ENCODE peak calls at places on chromosomes 5 and 9, in ten cellular contexts. Y is COLO829; C is lung microvascular endothelial cell; O is iPS DF 19.7; B is smooth muscle cell of the brain vasculature; X is activated CD4-positive, alpha-beta T cell treated with anti-CD3 and anti-CD28 coated beads, Interleukin-2, amount 10 ng/mL, durations not matched to agents 7 days and 5 days; F is endodermal cell; L is stimulated activated CD8-positive, alpha-beta memory T cell treated with anti-CD3 and anti-CD28 coated beads, Interleukin-4, amount 100 ng/mL, for 1 hour; P is skeletal muscle cell; I is cardiac fibroblast. W is an unnamed sample.

GRCh38 chr5:146878471-146879172 is at the start of gene PPP2R2B:
- DNase-seq in Y (no peak), C (peak), O (no peak), B (no peak), X (peak), F (peak), L (no peak), P (no peak), I (peak), W (peak)

GRCh38 chr9:72006481-72006880 is 53.9 kb downstream of the C9orf57 start:
- DNase-seq in Y (no peak), C (no peak), O (no peak), B (no peak), X (no peak), F (no peak), L (no peak), P (no peak), I (peak), W (no peak)

GRCh38 chr5:142597546-142598337 is 88.1 kb downstream of the FGF1 start:
- DNase-seq in Y (peak), C (peak), O (no peak), B (no peak), X (no peak), F (peak), L (no peak), P (peak), I (peak), W (no peak)

GRCh38 chr5:148864113-148864841 is 37.9 kb downstream of the ADRB2 start:
- DNase-seq in Y (no peak), C (no peak), O (no peak), B (no peak), X (no peak), F (no peak), L (no peak), P (no peak), I (peak), W (no peak)

GRCh38 chr5:94674841-94675382 is 56.4 kb downstream of the SLF1 start:
- DNase-seq in Y (no peak), C (peak), O (no peak), B (no peak), X (no peak), F (no peak), L (no peak), P (no peak), I (peak), W (no peak)

GRCh38 chr5:77074745-77075144 is 12.3 kb downstream of the ZBED3 start:
- DNase-seq in Y (no peak), C (no peak), O (no peak), B (no peak), X (no peak), F (no peak), L (no peak), P (no peak), I (no peak), W (no peak)

GRCh38 chr5:57210633-57211032 is 36.8 kb downstream of the GPBP1 start:
- DNase-seq in Y (no peak), C (no peak), O (no peak), B (no peak), X (no peak), F (no peak), L (no peak), P (no peak), I (no peak), W (no peak)

GRCh38 chr5:171596391-171596878 is 177.0 kb downstream of the FGF18 start:
- DNase-seq in Y (no peak), C (peak), O (no peak), B (no peak), X (no peak), F (peak), L (no peak), P (peak), I (peak), W (peak)

GRCh38 chr5:123610665-123611406 is 98.9 kb downstream of the CSNK1G3 start:
- DNase-seq in Y (peak), C (peak), O (no peak), B (peak), X (peak), F (no peak), L (no peak), P (peak), I (peak), W (no peak)

GRCh38 chr9:85258823-85259370 is 482.9 kb downstream of the AGTPBP1 start:
- DNase-seq in Y (peak), C (peak), O (peak), B (no peak), X (peak), F (peak), L (no peak), P (no peak), I (peak), W (peak)

GRCh38 chr5:41763096-41763495 is 107.1 kb downstream of the OXCT1 start:
- DNase-seq in Y (no peak), C (no peak), O (no peak), B (no peak), X (no peak), F (no peak), L (no peak), P (peak), I (peak), W (no peak)

W was measured in tibial artery.